ENCODE peak calls at places on chromosomes 12 and 14, in seven cellular contexts. X is heart left ventricle; N is GM23248; L is brain microvascular endothelial cell; C is NCI-H146; S is activated naive CD8-positive, alpha-beta T cell treated with anti-CD3 and anti-CD28 coated beads, Interleukin-2, amount 50 U/mL, for 24 hours; Y is KBM-7. F is an unnamed sample.

GRCh38 chr14:42654707-42655106 is 1048.0 kb downstream of the LRFN5 start:
- DNase-seq in X (no peak), L (no peak), S (no peak), N (no peak), Y (no peak), C (no peak), F (no peak)

GRCh38 chr12:111276189-111276588 is 92.7 kb downstream of the PHETA1 start:
- DNase-seq in S (no peak), X (no peak), Y (no peak), L (peak), N (peak), C (no peak), F (no peak)

GRCh38 chr12:104064842-104065441 is 611 bp downstream of the HCFC2 start:
- DNase-seq in Y (no peak), N (peak), L (no peak), X (no peak), C (peak), S (no peak), F (no peak)

GRCh38 chr12:77814361-77814760 is 16.3 kb upstream of the NAV3 start:
- DNase-seq in Y (no peak), L (no peak), S (no peak), C (no peak), N (no peak), X (no peak), F (no peak)

GRCh38 chr12:106987846-106988245 is 900 bp upstream of the MTERF2 start:
- DNase-seq in N (no peak), C (peak), L (no peak), X (no peak), S (no peak), Y (no peak), F (no peak)

GRCh38 chr12:10940389-10940788 is 1.3 kb upstream of the TAS2R14 start:
- DNase-seq in C (no peak), L (peak), S (no peak), N (peak), Y (no peak), X (no peak), F (peak)

GRCh38 chr12:98895086-98895651 is 250.1 kb downstream of the APAF1 start:
- DNase-seq in C (peak), L (no peak), Y (no peak), S (no peak), X (no peak), N (no peak), F (no peak)

GRCh38 chr12:49555631-49556390 is 12.1 kb downstream of the MCRS1 start:
- DNase-seq in N (no peak), S (no peak), Y (no peak), X (no peak), L (no peak), C (no peak), F (no peak)

GRCh38 chr14:106850913-106851825 is 1324.8 kb downstream of the TMEM121 start:
- DNase-seq in C (peak), N (no peak), Y (no peak), X (no peak), S (no peak), L (no peak), F (no peak)

GRCh38 chr14:80324649-80325048 is 113.3 kb upstream of the DIO2 start:
- DNase-seq in S (no peak), L (no peak), Y (no peak), N (no peak), X (no peak), C (no peak), F (no peak)

GRCh38 chr12:25875661-25876060 is 82.8 kb upstream of the RASSF8 start:
- DNase-seq in N (peak), L (no peak), S (no peak), C (no peak), X (no peak), Y (no peak), F (no peak)

GRCh38 chr12:57134949-57135348 is 6.7 kb downstream of the LRP1 start:
- DNase-seq in S (no peak), Y (no peak), X (no peak), C (no peak), L (no peak), N (peak), F (no peak)

GRCh38 chr14:22692194-22692593 is 48.0 kb upstream of the OR6J1 start:
- DNase-seq in Y (no peak), S (no peak), N (no peak), L (no peak), X (no peak), C (no peak), F (no peak)

GRCh38 chr12:32273063-32273521 is 126.3 kb upstream of the FGD4 start:
- DNase-seq in L (peak), X (no peak), N (peak), S (no peak), Y (no peak), C (no peak), F (no peak)

GRCh38 chr14:89473979-89474378 is 56.9 kb upstream of the FOXN3 start:
- DNase-seq in C (no peak), S (no peak), L (no peak), Y (no peak), X (no peak), N (peak), F (no peak)

GRCh38 chr12:94710933-94711332 is 60.6 kb upstream of the TMCC3 start:
- DNase-seq in L (no peak), X (no peak), N (peak), Y (peak), C (peak), S (peak), F (no peak)

GRCh38 chr12:43501705-43502104 is 50.3 kb downstream of the ADAMTS20 start:
- DNase-seq in N (peak), L (peak), C (no peak), X (no peak), S (no peak), Y (peak), F (no peak)

GRCh38 chr14:22774011-22774706 is 7.7 kb downstream of the OXA1L start:
- DNase-seq in Y (no peak), N (no peak), X (no peak), C (no peak), L (no peak), S (no peak), F (no peak)

GRCh38 chr12:18595406-18595805 is 142.4 kb downstream of the PLCZ1 start:
- DNase-seq in Y (no peak), X (no peak), C (no peak), N (no peak), S (no peak), L (no peak), F (peak)

GRCh38 chr12:121590476-121591143 is 9.8 kb upstream of the KDM2B start:
- DNase-seq in Y (peak), S (peak), C (no peak), L (no peak), N (peak), X (no peak), F (no peak)

GRCh38 chr12:31645944-31646343 is 13.5 kb upstream of the ETFBKMT start:
- DNase-seq in N (no peak), X (no peak), Y (peak), S (no peak), C (no peak), L (no peak), F (no peak)